ENCODE peak calls at places on chromosomes 13 and 19, in seven cellular contexts. R is heart right ventricle, F is AG04450, N is RWPE1, C is neural progenitor cell, O is transverse colon, P is HFFc6. Q is an unnamed sample.

GRCh38 chr19:8262431-8262830 is 45.7 kb downstream of the CD320 start:
- DNase-seq in F (no peak), O (no peak), P (no peak), R (no peak), C (no peak), N (no peak), Q (no peak)

GRCh38 chr13:40483601-40484000 is 182.8 kb downstream of the FOXO1 start:
- DNase-seq in C (no peak), P (no peak), O (no peak), N (no peak), R (peak; percentile 56), F (no peak), Q (no peak)

GRCh38 chr19:41922585-41922984 is 5.7 kb downstream of the ERFL start:
- DNase-seq in R (no peak), C (no peak), P (no peak), N (no peak), F (no peak), O (no peak), Q (no peak)

GRCh38 chr13:98415326-98416070 is 161.4 kb downstream of the STK24 start:
- DNase-seq in R (no peak), C (no peak), O (no peak), N (no peak), P (no peak), F (no peak), Q (no peak)

GRCh38 chr19:19539738-19540703 is 2.0 kb downstream of the CILP2 start:
- DNase-seq in O (peak; percentile 72), F (no peak), N (peak; percentile 90), C (peak; percentile 59), P (no peak), R (peak; percentile 73), Q (peak; percentile 84)

GRCh38 chr13:113417008-113417735 is 36.1 kb downstream of the ADPRHL1 start:
- DNase-seq in R (no peak), P (no peak), C (peak; percentile 64), O (no peak), N (no peak), F (no peak), Q (no peak)

GRCh38 chr13:111245781-111246384 is 74.6 kb upstream of the TEX29 start:
- DNase-seq in P (no peak), O (no peak), R (no peak), C (no peak), F (no peak), N (no peak), Q (no peak)

GRCh38 chr13:21208755-21209154 is 32.3 kb downstream of the MRPL57 start:
- DNase-seq in O (no peak), P (no peak), C (no peak), N (no peak), F (no peak), R (no peak), Q (no peak)

GRCh38 chr13:26629260-26629659 is 71.8 kb downstream of the WASF3 start:
- DNase-seq in R (no peak), P (no peak), C (no peak), O (no peak), N (no peak), F (no peak), Q (no peak)

GRCh38 chr19:35041548-35042055 is at the start of gene HPN:
- DNase-seq in O (no peak), F (no peak), R (no peak), C (peak; percentile 37), P (no peak), N (no peak), Q (no peak)

GRCh38 chr13:99071666-99072065 is 93.8 kb upstream of the DOCK9 start:
- DNase-seq in P (no peak), C (no peak), F (no peak), O (no peak), N (no peak), R (no peak), Q (no peak)

GRCh38 chr13:46211116-46211515 is 612 bp upstream of the LRRC63 start:
- DNase-seq in O (no peak), P (no peak), R (no peak), N (peak; percentile 9), F (no peak), C (no peak), Q (peak; percentile 38)

GRCh38 chr19:2275588-2276428 is 6.2 kb downstream of the PEAK3 start:
- DNase-seq in C (no peak), F (no peak), N (no peak), R (peak; percentile 56), O (peak; percentile 59), P (no peak), Q (no peak)

GRCh38 chr13:98530236-98530635 is 46.7 kb downstream of the STK24 start:
- DNase-seq in R (no peak), P (no peak), O (no peak), C (no peak), F (no peak), N (no peak), Q (no peak)

GRCh38 chr13:37069597-37070103 is 10.2 kb upstream of the SUPT20H start:
- DNase-seq in R (no peak), O (no peak), F (no peak), C (no peak), P (no peak), N (no peak), Q (no peak)

GRCh38 chr13:37070145-37070695 is 10.7 kb upstream of the SUPT20H start:
- DNase-seq in N (no peak), F (no peak), C (no peak), R (no peak), O (no peak), P (no peak), Q (no peak)

GRCh38 chr13:37070956-37071355 is 11.5 kb upstream of the SUPT20H start:
- DNase-seq in O (no peak), R (no peak), F (no peak), N (no peak), P (no peak), C (no peak), Q (no peak)

GRCh38 chr13:37067874-37068273 is 8.4 kb upstream of the SUPT20H start:
- DNase-seq in O (no peak), R (no peak), N (no peak), F (no peak), P (no peak), C (no peak), Q (no peak)

GRCh38 chr13:37068962-37069361 is 9.5 kb upstream of the SUPT20H start:
- DNase-seq in F (no peak), R (no peak), O (no peak), N (no peak), C (no peak), P (peak; percentile 4), Q (peak; percentile 32)
- TF ChIP-seq CTCF in F (peak; percentile 37), R (no peak), O (peak; percentile 17), N (no peak), C (peak; percentile 31), P (peak; percentile 73), Q (no peak)

GRCh38 chr19:17389957-17390664 is 3.9 kb downstream of the CCDC194 start:
- DNase-seq in F (no peak), N (no peak), P (no peak), O (no peak), R (no peak), C (no peak), Q (peak; percentile 35)
- TF ChIP-seq CTCF in F (no peak), N (no peak), P (peak; percentile 41), O (no peak), R (no peak), C (peak; percentile 50), Q (peak; percentile 10)

GRCh38 chr19:51799311-51799997 is 4.5 kb downstream of the FPR3 start:
- DNase-seq in N (peak; percentile 85), P (peak; percentile 99), F (peak; percentile 76), O (peak; percentile 58), R (peak; percentile 82), C (no peak), Q (no peak)
- TF ChIP-seq CTCF in N (no peak), P (peak; percentile 53), F (no peak), O (no peak), R (no peak), C (no peak), Q (no peak)

GRCh38 chr19:3520166-3521103 is 14.3 kb downstream of the FZR1 start:
- DNase-seq in O (no peak), F (no peak), C (no peak), P (no peak), R (no peak), N (peak; percentile 56), Q (no peak)
- TF ChIP-seq CTCF in O (no peak), F (no peak), C (no peak), P (peak; percentile 29), R (no peak), N (no peak), Q (no peak)

DNA sequence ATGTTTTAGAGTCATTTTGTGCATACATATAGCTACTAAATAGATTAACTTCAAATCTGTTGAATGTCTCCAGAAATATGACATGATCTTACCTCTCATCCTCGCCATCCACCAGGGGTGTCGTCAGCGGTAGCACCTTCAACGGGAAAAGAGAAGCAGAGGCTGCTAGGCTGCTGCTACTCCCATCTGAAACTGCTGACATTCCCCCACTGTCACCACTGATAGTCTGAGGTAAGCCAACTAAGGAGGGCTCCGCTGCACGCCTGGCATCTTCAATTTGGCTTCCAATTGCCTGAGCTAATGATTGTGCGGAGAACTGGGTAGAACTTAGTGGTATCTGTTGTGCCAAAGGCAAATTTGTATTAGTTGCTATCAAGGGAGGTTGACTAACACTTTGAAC is 3.1 kb downstream of the TSC22D1 start:
- DNase-seq in O (no peak), N (no peak), F (no peak), P (no peak), R (no peak), C (peak; percentile 60), Q (no peak)
- TF ChIP-seq CTCF in O (no peak), N (no peak), F (no peak), P (no peak), R (no peak), C (peak; percentile 24), Q (no peak)